ENCODE peak calls at places on chromosomes 4 and X, in nine cellular contexts. One of them, this sample, is unnamed.

GRCh38 chrX:154467556-154467955 is 9.5 kb downstream of the PLXNA3 start:
- DNase-seq in fibroblast of the conjunctiva: no peak
- DNase-seq in posterior cingulate gyrus: peak
- DNase-seq in ELR: no peak
- DNase-seq in stimulated activated CD8-positive, alpha-beta memory T cell treated with anti-CD3 and anti-CD28 coated beads, Interleukin-7, amount 100 ng/mL, for 1 hour: no peak
- DNase-seq in mesendoderm: no peak
- DNase-seq in nucleus accumbens: no peak
- DNase-seq in esophagus squamous epithelium: no peak
- DNase-seq in NCI-H1436: no peak
- DNase-seq in this sample: no peak

GRCh38 chr4:31241504-31241903 is 521.3 kb downstream of the PCDH7 start:
- DNase-seq in mesendoderm: peak
- DNase-seq in fibroblast of the conjunctiva: no peak
- DNase-seq in esophagus squamous epithelium: no peak
- DNase-seq in stimulated activated CD8-positive, alpha-beta memory T cell treated with anti-CD3 and anti-CD28 coated beads, Interleukin-7, amount 100 ng/mL, for 1 hour: no peak
- DNase-seq in NCI-H1436: no peak
- DNase-seq in ELR: no peak
- DNase-seq in posterior cingulate gyrus: no peak
- DNase-seq in nucleus accumbens: no peak
- DNase-seq in this sample: no peak

GRCh38 chr4:3936184-3936583 is 170.0 kb downstream of the ADRA2C start:
- DNase-seq in nucleus accumbens: no peak
- DNase-seq in stimulated activated CD8-positive, alpha-beta memory T cell treated with anti-CD3 and anti-CD28 coated beads, Interleukin-7, amount 100 ng/mL, for 1 hour: no peak
- DNase-seq in fibroblast of the conjunctiva: no peak
- DNase-seq in NCI-H1436: no peak
- DNase-seq in ELR: no peak
- DNase-seq in esophagus squamous epithelium: no peak
- DNase-seq in mesendoderm: no peak
- DNase-seq in posterior cingulate gyrus: no peak
- DNase-seq in this sample: no peak

GRCh38 chrX:7640392-7640791 is 202.6 kb upstream of the VCX start:
- DNase-seq in NCI-H1436: no peak
- DNase-seq in nucleus accumbens: no peak
- DNase-seq in esophagus squamous epithelium: no peak
- DNase-seq in ELR: no peak
- DNase-seq in posterior cingulate gyrus: no peak
- DNase-seq in fibroblast of the conjunctiva: no peak
- DNase-seq in stimulated activated CD8-positive, alpha-beta memory T cell treated with anti-CD3 and anti-CD28 coated beads, Interleukin-7, amount 100 ng/mL, for 1 hour: no peak
- DNase-seq in mesendoderm: no peak
- DNase-seq in this sample: no peak

GRCh38 chrX:9610774-9611392 is 146.0 kb downstream of the TBL1X start:
- DNase-seq in stimulated activated CD8-positive, alpha-beta memory T cell treated with anti-CD3 and anti-CD28 coated beads, Interleukin-7, amount 100 ng/mL, for 1 hour: no peak
- DNase-seq in mesendoderm: no peak
- DNase-seq in esophagus squamous epithelium: no peak
- DNase-seq in posterior cingulate gyrus: no peak
- DNase-seq in nucleus accumbens: no peak
- DNase-seq in fibroblast of the conjunctiva: no peak
- DNase-seq in NCI-H1436: no peak
- DNase-seq in ELR: peak
- DNase-seq in this sample: no peak

GRCh38 chr4:77104405-77105292 is 28.9 kb upstream of the CCNI start:
- DNase-seq in esophagus squamous epithelium: no peak
- DNase-seq in NCI-H1436: peak
- DNase-seq in nucleus accumbens: no peak
- DNase-seq in ELR: peak
- DNase-seq in posterior cingulate gyrus: peak
- DNase-seq in fibroblast of the conjunctiva: peak
- DNase-seq in stimulated activated CD8-positive, alpha-beta memory T cell treated with anti-CD3 and anti-CD28 coated beads, Interleukin-7, amount 100 ng/mL, for 1 hour: no peak
- DNase-seq in mesendoderm: no peak
- DNase-seq in this sample: peak

GRCh38 chrX:119763175-119763574 is 4.8 kb downstream of the SOWAHD start:
- DNase-seq in fibroblast of the conjunctiva: peak
- DNase-seq in esophagus squamous epithelium: no peak
- DNase-seq in mesendoderm: peak
- DNase-seq in ELR: peak
- DNase-seq in stimulated activated CD8-positive, alpha-beta memory T cell treated with anti-CD3 and anti-CD28 coated beads, Interleukin-7, amount 100 ng/mL, for 1 hour: no peak
- DNase-seq in posterior cingulate gyrus: peak
- DNase-seq in NCI-H1436: no peak
- DNase-seq in nucleus accumbens: no peak
- DNase-seq in this sample: no peak

GRCh38 chrX:107730298-107730655 is 45.3 kb downstream of the TSC22D3 start:
- DNase-seq in posterior cingulate gyrus: no peak
- DNase-seq in esophagus squamous epithelium: no peak
- DNase-seq in nucleus accumbens: no peak
- DNase-seq in mesendoderm: no peak
- DNase-seq in stimulated activated CD8-positive, alpha-beta memory T cell treated with anti-CD3 and anti-CD28 coated beads, Interleukin-7, amount 100 ng/mL, for 1 hour: no peak
- DNase-seq in ELR: no peak
- DNase-seq in fibroblast of the conjunctiva: no peak
- DNase-seq in NCI-H1436: no peak
- DNase-seq in this sample: no peak

GRCh38 chr4:129839687-129840086 is 743.7 kb downstream of the C4orf33 start:
- DNase-seq in esophagus squamous epithelium: no peak
- DNase-seq in stimulated activated CD8-positive, alpha-beta memory T cell treated with anti-CD3 and anti-CD28 coated beads, Interleukin-7, amount 100 ng/mL, for 1 hour: no peak
- DNase-seq in ELR: peak
- DNase-seq in NCI-H1436: no peak
- DNase-seq in mesendoderm: no peak
- DNase-seq in fibroblast of the conjunctiva: no peak
- DNase-seq in nucleus accumbens: no peak
- DNase-seq in posterior cingulate gyrus: no peak
- DNase-seq in this sample: no peak

GRCh38 chr4:99808260-99808857 is 8.3 kb upstream of the DAPP1 start:
- DNase-seq in ELR: peak
- DNase-seq in esophagus squamous epithelium: no peak
- DNase-seq in stimulated activated CD8-positive, alpha-beta memory T cell treated with anti-CD3 and anti-CD28 coated beads, Interleukin-7, amount 100 ng/mL, for 1 hour: peak
- DNase-seq in fibroblast of the conjunctiva: peak
- DNase-seq in mesendoderm: peak
- DNase-seq in posterior cingulate gyrus: peak
- DNase-seq in nucleus accumbens: peak
- DNase-seq in NCI-H1436: peak
- DNase-seq in this sample: no peak

GRCh38 chrX:134840370-134840769 is 150.4 kb upstream of the SMIM10 start:
- DNase-seq in NCI-H1436: no peak
- DNase-seq in stimulated activated CD8-positive, alpha-beta memory T cell treated with anti-CD3 and anti-CD28 coated beads, Interleukin-7, amount 100 ng/mL, for 1 hour: no peak
- DNase-seq in posterior cingulate gyrus: no peak
- DNase-seq in nucleus accumbens: no peak
- DNase-seq in mesendoderm: no peak
- DNase-seq in ELR: no peak
- DNase-seq in esophagus squamous epithelium: no peak
- DNase-seq in fibroblast of the conjunctiva: no peak
- DNase-seq in this sample: no peak

GRCh38 chr4:146577111-146577510 is 55.4 kb upstream of the SLC10A7 start:
- DNase-seq in fibroblast of the conjunctiva: no peak
- DNase-seq in nucleus accumbens: no peak
- DNase-seq in posterior cingulate gyrus: no peak
- DNase-seq in ELR: no peak
- DNase-seq in esophagus squamous epithelium: no peak
- DNase-seq in NCI-H1436: no peak
- DNase-seq in stimulated activated CD8-positive, alpha-beta memory T cell treated with anti-CD3 and anti-CD28 coated beads, Interleukin-7, amount 100 ng/mL, for 1 hour: no peak
- DNase-seq in mesendoderm: no peak
- DNase-seq in this sample: no peak

GRCh38 chr4:158015241-158015640 is 157.6 kb downstream of the GASK1B start:
- DNase-seq in nucleus accumbens: no peak
- DNase-seq in stimulated activated CD8-positive, alpha-beta memory T cell treated with anti-CD3 and anti-CD28 coated beads, Interleukin-7, amount 100 ng/mL, for 1 hour: no peak
- DNase-seq in posterior cingulate gyrus: no peak
- DNase-seq in fibroblast of the conjunctiva: no peak
- DNase-seq in esophagus squamous epithelium: no peak
- DNase-seq in NCI-H1436: no peak
- DNase-seq in mesendoderm: no peak
- DNase-seq in ELR: peak
- DNase-seq in this sample: no peak

GRCh38 chrX:37701588-37701987 is 16.0 kb downstream of the XK start:
- DNase-seq in mesendoderm: peak
- DNase-seq in nucleus accumbens: no peak
- DNase-seq in esophagus squamous epithelium: no peak
- DNase-seq in stimulated activated CD8-positive, alpha-beta memory T cell treated with anti-CD3 and anti-CD28 coated beads, Interleukin-7, amount 100 ng/mL, for 1 hour: no peak
- DNase-seq in posterior cingulate gyrus: no peak
- DNase-seq in NCI-H1436: no peak
- DNase-seq in fibroblast of the conjunctiva: no peak
- DNase-seq in ELR: no peak
- DNase-seq in this sample: no peak

GRCh38 chrX:97858592-97858991 is 974.9 kb downstream of the RPA4 start:
- DNase-seq in esophagus squamous epithelium: no peak
- DNase-seq in stimulated activated CD8-positive, alpha-beta memory T cell treated with anti-CD3 and anti-CD28 coated beads, Interleukin-7, amount 100 ng/mL, for 1 hour: no peak
- DNase-seq in NCI-H1436: no peak
- DNase-seq in fibroblast of the conjunctiva: no peak
- DNase-seq in posterior cingulate gyrus: no peak
- DNase-seq in nucleus accumbens: no peak
- DNase-seq in mesendoderm: no peak
- DNase-seq in ELR: no peak
- DNase-seq in this sample: no peak

GRCh38 chr4:3530663-3531254 is 1.5 kb downstream of the LRPAP1 start:
- DNase-seq in fibroblast of the conjunctiva: no peak
- DNase-seq in esophagus squamous epithelium: no peak
- DNase-seq in stimulated activated CD8-positive, alpha-beta memory T cell treated with anti-CD3 and anti-CD28 coated beads, Interleukin-7, amount 100 ng/mL, for 1 hour: no peak
- DNase-seq in mesendoderm: peak
- DNase-seq in posterior cingulate gyrus: peak
- DNase-seq in nucleus accumbens: no peak
- DNase-seq in NCI-H1436: no peak
- DNase-seq in ELR: no peak
- DNase-seq in this sample: no peak

GRCh38 chrX:150038977-150039599 is 100.8 kb upstream of the EOLA2 start:
- DNase-seq in ELR: peak
- DNase-seq in esophagus squamous epithelium: no peak
- DNase-seq in fibroblast of the conjunctiva: no peak
- DNase-seq in posterior cingulate gyrus: no peak
- DNase-seq in NCI-H1436: no peak
- DNase-seq in stimulated activated CD8-positive, alpha-beta memory T cell treated with anti-CD3 and anti-CD28 coated beads, Interleukin-7, amount 100 ng/mL, for 1 hour: no peak
- DNase-seq in mesendoderm: no peak
- DNase-seq in nucleus accumbens: no peak
- DNase-seq in this sample: no peak

GRCh38 chrX:4253092-4253491 is 539.6 kb upstream of the PRKX start:
- DNase-seq in NCI-H1436: no peak
- DNase-seq in esophagus squamous epithelium: no peak
- DNase-seq in mesendoderm: no peak
- DNase-seq in stimulated activated CD8-positive, alpha-beta memory T cell treated with anti-CD3 and anti-CD28 coated beads, Interleukin-7, amount 100 ng/mL, for 1 hour: no peak
- DNase-seq in fibroblast of the conjunctiva: no peak
- DNase-seq in posterior cingulate gyrus: no peak
- DNase-seq in ELR: no peak
- DNase-seq in nucleus accumbens: no peak
- DNase-seq in this sample: no peak

GRCh38 chrX:154121961-154122360 is 22.1 kb upstream of the OPN1LW start:
- DNase-seq in stimulated activated CD8-positive, alpha-beta memory T cell treated with anti-CD3 and anti-CD28 coated beads, Interleukin-7, amount 100 ng/mL, for 1 hour: no peak
- DNase-seq in ELR: no peak
- DNase-seq in posterior cingulate gyrus: no peak
- DNase-seq in NCI-H1436: no peak
- DNase-seq in fibroblast of the conjunctiva: no peak
- DNase-seq in esophagus squamous epithelium: no peak
- DNase-seq in nucleus accumbens: no peak
- DNase-seq in mesendoderm: no peak
- DNase-seq in this sample: no peak

GRCh38 chr4:17164656-17165055 is 266.2 kb upstream of the LDB2 start:
- DNase-seq in nucleus accumbens: no peak
- DNase-seq in ELR: no peak
- DNase-seq in stimulated activated CD8-positive, alpha-beta memory T cell treated with anti-CD3 and anti-CD28 coated beads, Interleukin-7, amount 100 ng/mL, for 1 hour: no peak
- DNase-seq in posterior cingulate gyrus: no peak
- DNase-seq in fibroblast of the conjunctiva: no peak
- DNase-seq in mesendoderm: no peak
- DNase-seq in NCI-H1436: no peak
- DNase-seq in esophagus squamous epithelium: no peak
- DNase-seq in this sample: no peak

GRCh38 chr4:104907074-104907649 is 239.5 kb upstream of the TET2 start:
- DNase-seq in fibroblast of the conjunctiva: no peak
- DNase-seq in esophagus squamous epithelium: no peak
- DNase-seq in NCI-H1436: no peak
- DNase-seq in stimulated activated CD8-positive, alpha-beta memory T cell treated with anti-CD3 and anti-CD28 coated beads, Interleukin-7, amount 100 ng/mL, for 1 hour: no peak
- DNase-seq in posterior cingulate gyrus: no peak
- DNase-seq in nucleus accumbens: no peak
- DNase-seq in ELR: no peak
- DNase-seq in mesendoderm: peak
- DNase-seq in this sample: no peak

GRCh38 chr4:102342404-102343074 is 2.7 kb downstream of the SLC39A8 start:
- DNase-seq in mesendoderm: peak
- DNase-seq in posterior cingulate gyrus: no peak
- DNase-seq in stimulated activated CD8-positive, alpha-beta memory T cell treated with anti-CD3 and anti-CD28 coated beads, Interleukin-7, amount 100 ng/mL, for 1 hour: no peak
- DNase-seq in ELR: no peak
- DNase-seq in NCI-H1436: no peak
- DNase-seq in fibroblast of the conjunctiva: no peak
- DNase-seq in esophagus squamous epithelium: no peak
- DNase-seq in nucleus accumbens: no peak
- DNase-seq in this sample: no peak

GRCh38 chr4:80202784-80203553 is 5.7 kb downstream of the PRDM8 start:
- DNase-seq in fibroblast of the conjunctiva: no peak
- DNase-seq in posterior cingulate gyrus: peak
- DNase-seq in nucleus accumbens: peak
- DNase-seq in mesendoderm: peak
- DNase-seq in ELR: peak
- DNase-seq in stimulated activated CD8-positive, alpha-beta memory T cell treated with anti-CD3 and anti-CD28 coated beads, Interleukin-7, amount 100 ng/mL, for 1 hour: no peak
- DNase-seq in NCI-H1436: no peak
- DNase-seq in esophagus squamous epithelium: peak
- DNase-seq in this sample: no peak

GRCh38 chr4:153248641-153249198 is 44.5 kb downstream of the TRIM2 start:
- DNase-seq in stimulated activated CD8-positive, alpha-beta memory T cell treated with anti-CD3 and anti-CD28 coated beads, Interleukin-7, amount 100 ng/mL, for 1 hour: no peak
- DNase-seq in mesendoderm: peak
- DNase-seq in fibroblast of the conjunctiva: no peak
- DNase-seq in esophagus squamous epithelium: no peak
- DNase-seq in ELR: no peak
- DNase-seq in NCI-H1436: no peak
- DNase-seq in posterior cingulate gyrus: peak
- DNase-seq in nucleus accumbens: no peak
- DNase-seq in this sample: no peak

GRCh38 chrX:149871940-149872339 is 9.0 kb upstream of the MAGEA8 start:
- DNase-seq in posterior cingulate gyrus: no peak
- DNase-seq in fibroblast of the conjunctiva: no peak
- DNase-seq in esophagus squamous epithelium: no peak
- DNase-seq in nucleus accumbens: no peak
- DNase-seq in ELR: peak
- DNase-seq in mesendoderm: peak
- DNase-seq in stimulated activated CD8-positive, alpha-beta memory T cell treated with anti-CD3 and anti-CD28 coated beads, Interleukin-7, amount 100 ng/mL, for 1 hour: peak
- DNase-seq in NCI-H1436: peak
- DNase-seq in this sample: peak

GRCh38 chrX:9923357-9923756 is 43.8 kb upstream of the CLDN34 start:
- DNase-seq in nucleus accumbens: no peak
- DNase-seq in posterior cingulate gyrus: no peak
- DNase-seq in mesendoderm: no peak
- DNase-seq in ELR: no peak
- DNase-seq in NCI-H1436: no peak
- DNase-seq in stimulated activated CD8-positive, alpha-beta memory T cell treated with anti-CD3 and anti-CD28 coated beads, Interleukin-7, amount 100 ng/mL, for 1 hour: no peak
- DNase-seq in fibroblast of the conjunctiva: no peak
- DNase-seq in esophagus squamous epithelium: no peak
- DNase-seq in this sample: no peak

GRCh38 chrX:150599226-150599625 is 30.8 kb downstream of the MTM1 start:
- DNase-seq in stimulated activated CD8-positive, alpha-beta memory T cell treated with anti-CD3 and anti-CD28 coated beads, Interleukin-7, amount 100 ng/mL, for 1 hour: no peak
- DNase-seq in fibroblast of the conjunctiva: no peak
- DNase-seq in posterior cingulate gyrus: no peak
- DNase-seq in mesendoderm: peak
- DNase-seq in esophagus squamous epithelium: no peak
- DNase-seq in ELR: no peak
- DNase-seq in nucleus accumbens: no peak
- DNase-seq in NCI-H1436: no peak
- DNase-seq in this sample: no peak

GRCh38 chrX:130848763-130849162 is 54.2 kb downstream of the ENOX2 start:
- DNase-seq in NCI-H1436: no peak
- DNase-seq in stimulated activated CD8-positive, alpha-beta memory T cell treated with anti-CD3 and anti-CD28 coated beads, Interleukin-7, amount 100 ng/mL, for 1 hour: no peak
- DNase-seq in ELR: no peak
- DNase-seq in mesendoderm: no peak
- DNase-seq in esophagus squamous epithelium: no peak
- DNase-seq in fibroblast of the conjunctiva: no peak
- DNase-seq in posterior cingulate gyrus: no peak
- DNase-seq in nucleus accumbens: no peak
- DNase-seq in this sample: no peak

GRCh38 chr4:187814737-187815465 is 180.7 kb upstream of the ZFP42 start:
- DNase-seq in posterior cingulate gyrus: peak
- DNase-seq in ELR: no peak
- DNase-seq in fibroblast of the conjunctiva: peak
- DNase-seq in nucleus accumbens: no peak
- DNase-seq in NCI-H1436: no peak
- DNase-seq in mesendoderm: no peak
- DNase-seq in stimulated activated CD8-positive, alpha-beta memory T cell treated with anti-CD3 and anti-CD28 coated beads, Interleukin-7, amount 100 ng/mL, for 1 hour: no peak
- DNase-seq in esophagus squamous epithelium: no peak
- DNase-seq in this sample: no peak

GRCh38 chrX:110563276-110563675 is 204.6 kb downstream of the RTL9 start:
- DNase-seq in esophagus squamous epithelium: no peak
- DNase-seq in ELR: peak
- DNase-seq in fibroblast of the conjunctiva: no peak
- DNase-seq in stimulated activated CD8-positive, alpha-beta memory T cell treated with anti-CD3 and anti-CD28 coated beads, Interleukin-7, amount 100 ng/mL, for 1 hour: no peak
- DNase-seq in nucleus accumbens: no peak
- DNase-seq in mesendoderm: no peak
- DNase-seq in posterior cingulate gyrus: no peak
- DNase-seq in NCI-H1436: no peak
- DNase-seq in this sample: no peak

GRCh38 chrX:103610282-103610681 is 2.5 kb downstream of the TCEAL3 start:
- DNase-seq in stimulated activated CD8-positive, alpha-beta memory T cell treated with anti-CD3 and anti-CD28 coated beads, Interleukin-7, amount 100 ng/mL, for 1 hour: no peak
- DNase-seq in esophagus squamous epithelium: no peak
- DNase-seq in mesendoderm: no peak
- DNase-seq in posterior cingulate gyrus: no peak
- DNase-seq in ELR: no peak
- DNase-seq in nucleus accumbens: no peak
- DNase-seq in NCI-H1436: no peak
- DNase-seq in fibroblast of the conjunctiva: no peak
- DNase-seq in this sample: no peak

This sample was measured in NCI-H1930.